ENCODE peak calls at places on chromosomes 3 and 15, in seven cellular contexts. One of them, this sample, is unnamed.

GRCh38 chr3:10353661-10354372 is 32.9 kb upstream of the SEC13 start:
- DNase-seq in KBM-7: no peak
- DNase-seq in iris pigment epithelial cell: no peak
- DNase-seq in stimulated activated CD4-positive, alpha-beta T cell treated with anti-CD3 and anti-CD28 coated beads, Interleukin-1b, Interleukin-23, amount 100 ng/mL, for 4 hours: no peak
- DNase-seq in AG09309: no peak
- DNase-seq in activated CD4-positive, alpha-beta T cell treated with anti-CD3 and anti-CD28 coated beads for 1 hour: no peak
- DNase-seq in ACHN: no peak
- DNase-seq in this sample: no peak

GRCh38 chr3:155594836-155595235 is 150.0 kb downstream of the PLCH1 start:
- DNase-seq in KBM-7: no peak
- DNase-seq in iris pigment epithelial cell: no peak
- DNase-seq in stimulated activated CD4-positive, alpha-beta T cell treated with anti-CD3 and anti-CD28 coated beads, Interleukin-1b, Interleukin-23, amount 100 ng/mL, for 4 hours: no peak
- DNase-seq in AG09309: no peak
- DNase-seq in activated CD4-positive, alpha-beta T cell treated with anti-CD3 and anti-CD28 coated beads for 1 hour: no peak
- DNase-seq in ACHN: no peak
- DNase-seq in this sample: no peak

GRCh38 chr15:40511472-40512133 is 40.8 kb downstream of the CHST14 start:
- DNase-seq in KBM-7: no peak
- DNase-seq in iris pigment epithelial cell: peak; percentile 39
- DNase-seq in stimulated activated CD4-positive, alpha-beta T cell treated with anti-CD3 and anti-CD28 coated beads, Interleukin-1b, Interleukin-23, amount 100 ng/mL, for 4 hours: no peak
- DNase-seq in AG09309: no peak
- DNase-seq in activated CD4-positive, alpha-beta T cell treated with anti-CD3 and anti-CD28 coated beads for 1 hour: no peak
- DNase-seq in ACHN: peak; percentile 55
- DNase-seq in this sample: no peak

GRCh38 chr3:2544212-2544611 is 445.5 kb downstream of the CNTN4 start:
- DNase-seq in KBM-7: no peak
- DNase-seq in iris pigment epithelial cell: no peak
- DNase-seq in stimulated activated CD4-positive, alpha-beta T cell treated with anti-CD3 and anti-CD28 coated beads, Interleukin-1b, Interleukin-23, amount 100 ng/mL, for 4 hours: no peak
- DNase-seq in AG09309: no peak
- DNase-seq in activated CD4-positive, alpha-beta T cell treated with anti-CD3 and anti-CD28 coated beads for 1 hour: no peak
- DNase-seq in ACHN: no peak
- DNase-seq in this sample: no peak

GRCh38 chr15:38708672-38709188 is 144.1 kb upstream of the RASGRP1 start:
- DNase-seq in KBM-7: no peak
- DNase-seq in iris pigment epithelial cell: no peak
- DNase-seq in stimulated activated CD4-positive, alpha-beta T cell treated with anti-CD3 and anti-CD28 coated beads, Interleukin-1b, Interleukin-23, amount 100 ng/mL, for 4 hours: no peak
- DNase-seq in AG09309: no peak
- DNase-seq in activated CD4-positive, alpha-beta T cell treated with anti-CD3 and anti-CD28 coated beads for 1 hour: no peak
- DNase-seq in ACHN: no peak
- DNase-seq in this sample: no peak

GRCh38 chr15:101810905-101811304 is 1.1 kb upstream of the OR4F15 start:
- DNase-seq in KBM-7: peak; percentile 19
- DNase-seq in iris pigment epithelial cell: no peak
- DNase-seq in stimulated activated CD4-positive, alpha-beta T cell treated with anti-CD3 and anti-CD28 coated beads, Interleukin-1b, Interleukin-23, amount 100 ng/mL, for 4 hours: no peak
- DNase-seq in AG09309: no peak
- DNase-seq in activated CD4-positive, alpha-beta T cell treated with anti-CD3 and anti-CD28 coated beads for 1 hour: no peak
- DNase-seq in ACHN: peak; percentile 40
- DNase-seq in this sample: peak; percentile 1

GRCh38 chr3:168476360-168476980 is 380.7 kb upstream of the GOLIM4 start:
- DNase-seq in KBM-7: no peak
- DNase-seq in iris pigment epithelial cell: no peak
- DNase-seq in stimulated activated CD4-positive, alpha-beta T cell treated with anti-CD3 and anti-CD28 coated beads, Interleukin-1b, Interleukin-23, amount 100 ng/mL, for 4 hours: no peak
- DNase-seq in AG09309: no peak
- DNase-seq in activated CD4-positive, alpha-beta T cell treated with anti-CD3 and anti-CD28 coated beads for 1 hour: no peak
- DNase-seq in ACHN: no peak
- DNase-seq in this sample: no peak

GRCh38 chr3:49416867-49417266 is 4.6 kb downstream of the TCTA start:
- DNase-seq in KBM-7: no peak
- DNase-seq in iris pigment epithelial cell: no peak
- DNase-seq in stimulated activated CD4-positive, alpha-beta T cell treated with anti-CD3 and anti-CD28 coated beads, Interleukin-1b, Interleukin-23, amount 100 ng/mL, for 4 hours: no peak
- DNase-seq in AG09309: no peak
- DNase-seq in activated CD4-positive, alpha-beta T cell treated with anti-CD3 and anti-CD28 coated beads for 1 hour: no peak
- DNase-seq in ACHN: no peak
- DNase-seq in this sample: no peak

GRCh38 chr3:80232760-80233159 is 465.0 kb upstream of the ROBO1 start:
- DNase-seq in KBM-7: no peak
- DNase-seq in iris pigment epithelial cell: peak; percentile 98
- DNase-seq in stimulated activated CD4-positive, alpha-beta T cell treated with anti-CD3 and anti-CD28 coated beads, Interleukin-1b, Interleukin-23, amount 100 ng/mL, for 4 hours: no peak
- DNase-seq in AG09309: no peak
- DNase-seq in activated CD4-positive, alpha-beta T cell treated with anti-CD3 and anti-CD28 coated beads for 1 hour: no peak
- DNase-seq in ACHN: peak; percentile 82
- DNase-seq in this sample: no peak

GRCh38 chr3:150469931-150470740 is 62.0 kb downstream of the TSC22D2 start:
- DNase-seq in KBM-7: no peak
- DNase-seq in iris pigment epithelial cell: peak; percentile 66
- DNase-seq in stimulated activated CD4-positive, alpha-beta T cell treated with anti-CD3 and anti-CD28 coated beads, Interleukin-1b, Interleukin-23, amount 100 ng/mL, for 4 hours: no peak
- DNase-seq in AG09309: no peak
- DNase-seq in activated CD4-positive, alpha-beta T cell treated with anti-CD3 and anti-CD28 coated beads for 1 hour: no peak
- DNase-seq in ACHN: peak; percentile 45
- DNase-seq in this sample: no peak

GRCh38 chr3:187942658-187943241 is 197.5 kb upstream of the BCL6 start:
- DNase-seq in KBM-7: no peak
- DNase-seq in iris pigment epithelial cell: no peak
- DNase-seq in stimulated activated CD4-positive, alpha-beta T cell treated with anti-CD3 and anti-CD28 coated beads, Interleukin-1b, Interleukin-23, amount 100 ng/mL, for 4 hours: no peak
- DNase-seq in AG09309: no peak
- DNase-seq in activated CD4-positive, alpha-beta T cell treated with anti-CD3 and anti-CD28 coated beads for 1 hour: no peak
- DNase-seq in ACHN: no peak
- DNase-seq in this sample: no peak

GRCh38 chr3:56923546-56924224 is 121.9 kb upstream of the ARHGEF3 start:
- DNase-seq in KBM-7: no peak
- DNase-seq in iris pigment epithelial cell: peak; percentile 63
- DNase-seq in stimulated activated CD4-positive, alpha-beta T cell treated with anti-CD3 and anti-CD28 coated beads, Interleukin-1b, Interleukin-23, amount 100 ng/mL, for 4 hours: no peak
- DNase-seq in AG09309: no peak
- DNase-seq in activated CD4-positive, alpha-beta T cell treated with anti-CD3 and anti-CD28 coated beads for 1 hour: no peak
- DNase-seq in ACHN: peak; percentile 6
- DNase-seq in this sample: no peak

GRCh38 chr15:61908241-61908640 is 152.0 kb downstream of the VPS13C start:
- DNase-seq in KBM-7: no peak
- DNase-seq in iris pigment epithelial cell: no peak
- DNase-seq in stimulated activated CD4-positive, alpha-beta T cell treated with anti-CD3 and anti-CD28 coated beads, Interleukin-1b, Interleukin-23, amount 100 ng/mL, for 4 hours: no peak
- DNase-seq in AG09309: no peak
- DNase-seq in activated CD4-positive, alpha-beta T cell treated with anti-CD3 and anti-CD28 coated beads for 1 hour: no peak
- DNase-seq in ACHN: no peak
- DNase-seq in this sample: no peak

GRCh38 chr3:25441234-25441856 is 13.3 kb downstream of the RARB start:
- DNase-seq in KBM-7: peak; percentile 26
- DNase-seq in iris pigment epithelial cell: no peak
- DNase-seq in stimulated activated CD4-positive, alpha-beta T cell treated with anti-CD3 and anti-CD28 coated beads, Interleukin-1b, Interleukin-23, amount 100 ng/mL, for 4 hours: peak; percentile 8
- DNase-seq in AG09309: no peak
- DNase-seq in activated CD4-positive, alpha-beta T cell treated with anti-CD3 and anti-CD28 coated beads for 1 hour: no peak
- DNase-seq in ACHN: no peak
- DNase-seq in this sample: no peak

GRCh38 chr3:139757448-139758030 is 79.8 kb upstream of the NMNAT3 start:
- DNase-seq in KBM-7: no peak
- DNase-seq in iris pigment epithelial cell: no peak
- DNase-seq in stimulated activated CD4-positive, alpha-beta T cell treated with anti-CD3 and anti-CD28 coated beads, Interleukin-1b, Interleukin-23, amount 100 ng/mL, for 4 hours: no peak
- DNase-seq in AG09309: no peak
- DNase-seq in activated CD4-positive, alpha-beta T cell treated with anti-CD3 and anti-CD28 coated beads for 1 hour: no peak
- DNase-seq in ACHN: no peak
- DNase-seq in this sample: no peak